ENCODE peak calls at places on chromosomes 12 and 14, in four cellular contexts. I, B, Y and V are unnamed samples.

GRCh38 chr14:51319181-51319597 is 79.1 kb downstream of the TMX1 start:
- DNase-seq in I (no peak), B (no peak), Y (no peak), V (no peak)

GRCh38 chr12:24039113-24039525 is 89.6 kb upstream of the SOX5 start:
- DNase-seq in I (no peak), B (peak; percentile 73), Y (peak; percentile 98), V (no peak)

GRCh38 chr12:94710933-94711332 is 60.6 kb upstream of the TMCC3 start:
- DNase-seq in I (peak; percentile 29), B (peak; percentile 32), Y (no peak), V (no peak)

GRCh38 chr14:102655154-102655553 is 62.7 kb downstream of the RCOR1 start:
- DNase-seq in I (no peak), B (peak; percentile 72), Y (no peak), V (no peak)

GRCh38 chr12:124321556-124322270 is 26.8 kb downstream of the RFLNA start:
- DNase-seq in I (no peak), B (no peak), Y (no peak), V (no peak)

GRCh38 chr12:52415870-52416750 is 10.0 kb upstream of the KRT82 start:
- DNase-seq in I (no peak), B (peak; percentile 58), Y (peak; percentile 78), V (no peak)

GRCh38 chr14:85483652-85484051 is 46.3 kb upstream of the FLRT2 start:
- DNase-seq in I (no peak), B (no peak), Y (no peak), V (no peak)

GRCh38 chr12:45725631-45726593 is 3.6 kb upstream of the ARID2 start:
- DNase-seq in I (peak; percentile 37), B (peak; percentile 46), Y (peak; percentile 38), V (no peak)

GRCh38 chr14:65228436-65228835 is 126.1 kb upstream of the MAX start:
- DNase-seq in I (peak; percentile 71), B (no peak), Y (no peak), V (peak; percentile 92)

GRCh38 chr14:101444116-101444515 is 117.2 kb upstream of the DIO3 start:
- DNase-seq in I (no peak), B (peak; percentile 3), Y (peak; percentile 79), V (no peak)